ENCODE peak calls at places on chromosomes 16 and 17, in seven cellular contexts. G, X, M, P, K, L and F are unnamed samples.

GRCh38 chr17:8038954-8039610 is at the start of gene ALOX15B:
- DNase-seq in L (no peak), X (no peak), P (no peak), G (no peak), K (peak; percentile 81), M (no peak), F (no peak)

GRCh38 chr17:73628642-73629552 is 15.3 kb downstream of the SDK2 start:
- DNase-seq in K (no peak), M (peak; percentile 60), X (peak; percentile 56), L (no peak), P (no peak), G (no peak), F (no peak)

GRCh38 chr17:79478051-79478461 is 132.8 kb downstream of the RBFOX3 start:
- DNase-seq in X (no peak), M (peak; percentile 6), G (no peak), L (no peak), P (no peak), K (no peak), F (no peak)

GRCh38 chr16:84308120-84308519 is 13.4 kb downstream of the WFDC1 start:
- DNase-seq in P (peak; percentile 49), M (peak; percentile 35), K (peak; percentile 78), G (no peak), L (peak; percentile 51), X (peak; percentile 75), F (peak; percentile 34)

GRCh38 chr16:79618712-79619050 is 18.1 kb upstream of the MAF start:
- DNase-seq in L (no peak), P (no peak), M (no peak), X (no peak), K (no peak), G (no peak), F (no peak)

GRCh38 chr17:27217631-27218030 is 76.3 kb upstream of the WSB1 start:
- DNase-seq in K (no peak), M (peak; percentile 18), G (no peak), P (no peak), X (no peak), L (no peak), F (no peak)

GRCh38 chr17:74220966-74221814 is 7.8 kb downstream of the TTYH2 start:
- DNase-seq in K (no peak), M (no peak), P (no peak), X (no peak), L (no peak), G (no peak), F (no peak)

GRCh38 chr17:76700627-76701470 is 9.9 kb downstream of the MXRA7 start:
- DNase-seq in M (peak; percentile 95), K (no peak), P (no peak), L (peak; percentile 94), G (no peak), X (peak; percentile 46), F (peak; percentile 93)

GRCh38 chr16:70676571-70677498 is 9.0 kb downstream of the MTSS2 start:
- DNase-seq in X (peak; percentile 47), L (no peak), K (no peak), M (no peak), G (no peak), P (no peak), F (no peak)

GRCh38 chr16:66262253-66263167 is 104.0 kb upstream of the CDH5 start:
- DNase-seq in X (no peak), M (no peak), G (no peak), K (no peak), P (no peak), L (peak; percentile 59), F (peak; percentile 57)

GRCh38 chr16:22092143-22092933 is at the start of gene VWA3A:
- DNase-seq in X (peak; percentile 94), P (peak; percentile 42), L (peak; percentile 75), K (peak; percentile 73), G (no peak), M (peak; percentile 93), F (peak; percentile 64)

GRCh38 chr17:11418367-11418766 is 177.4 kb downstream of the SHISA6 start:
- DNase-seq in G (no peak), K (no peak), X (no peak), M (no peak), P (no peak), L (no peak), F (no peak)

GRCh38 chr16:65118866-65119265 is 3.0 kb downstream of the CDH11 start:
- DNase-seq in X (no peak), P (no peak), K (no peak), L (peak; percentile 32), M (no peak), G (no peak), F (peak; percentile 34)

GRCh38 chr16:65120811-65121721 is 797 bp downstream of the CDH11 start:
- DNase-seq in P (no peak), K (peak; percentile 46), M (no peak), L (peak; percentile 50), X (peak; percentile 53), G (no peak), F (peak; percentile 37)

GRCh38 chr16:65121870-65122723 is at the start of gene CDH11:
- DNase-seq in M (no peak), L (peak; percentile 92), K (peak; percentile 70), X (peak; percentile 81), P (peak; percentile 88), G (no peak), F (peak; percentile 82)

GRCh38 chr16:65117701-65118448 is 4.0 kb downstream of the CDH11 start:
- DNase-seq in G (no peak), K (peak; percentile 76), X (peak; percentile 88), L (peak; percentile 89), M (peak; percentile 65), P (peak; percentile 63), F (peak; percentile 90)

DNA sequence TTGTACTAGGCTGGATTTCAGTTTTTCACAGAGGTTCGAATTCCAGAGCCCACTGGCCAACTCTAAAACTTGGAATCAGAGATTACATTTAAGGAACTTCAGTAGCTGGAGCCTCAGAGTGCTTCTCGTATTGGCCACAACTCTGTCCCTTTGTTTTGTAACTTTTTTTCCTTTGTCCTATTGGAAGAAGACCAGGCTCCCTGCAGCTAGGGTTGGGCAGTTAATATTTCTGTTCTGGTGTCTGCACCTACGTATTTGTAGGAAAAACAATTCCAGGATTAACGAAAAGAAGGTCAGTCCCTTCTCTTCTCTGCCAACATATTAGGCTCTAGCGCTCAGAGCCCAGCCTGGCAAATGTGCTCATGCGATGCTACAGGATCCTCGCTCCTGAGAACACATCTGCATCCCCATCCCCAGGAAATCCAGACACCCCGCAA is 1.9 kb downstream of the CDH11 start:
- DNase-seq in P (peak; percentile 48), L (peak; percentile 73), K (no peak), G (no peak), M (no peak), X (peak; percentile 54), F (peak; percentile 76)
- H3K4ac ChIP-seq in P (no peak overlapping the region), L (peak overlapping the region; percentile 66), K (no peak overlapping the region), G (no peak overlapping the region), M (peak overlapping the region; percentile 98), X (no peak overlapping the region), F (peak overlapping the region; percentile 74)

DNA sequence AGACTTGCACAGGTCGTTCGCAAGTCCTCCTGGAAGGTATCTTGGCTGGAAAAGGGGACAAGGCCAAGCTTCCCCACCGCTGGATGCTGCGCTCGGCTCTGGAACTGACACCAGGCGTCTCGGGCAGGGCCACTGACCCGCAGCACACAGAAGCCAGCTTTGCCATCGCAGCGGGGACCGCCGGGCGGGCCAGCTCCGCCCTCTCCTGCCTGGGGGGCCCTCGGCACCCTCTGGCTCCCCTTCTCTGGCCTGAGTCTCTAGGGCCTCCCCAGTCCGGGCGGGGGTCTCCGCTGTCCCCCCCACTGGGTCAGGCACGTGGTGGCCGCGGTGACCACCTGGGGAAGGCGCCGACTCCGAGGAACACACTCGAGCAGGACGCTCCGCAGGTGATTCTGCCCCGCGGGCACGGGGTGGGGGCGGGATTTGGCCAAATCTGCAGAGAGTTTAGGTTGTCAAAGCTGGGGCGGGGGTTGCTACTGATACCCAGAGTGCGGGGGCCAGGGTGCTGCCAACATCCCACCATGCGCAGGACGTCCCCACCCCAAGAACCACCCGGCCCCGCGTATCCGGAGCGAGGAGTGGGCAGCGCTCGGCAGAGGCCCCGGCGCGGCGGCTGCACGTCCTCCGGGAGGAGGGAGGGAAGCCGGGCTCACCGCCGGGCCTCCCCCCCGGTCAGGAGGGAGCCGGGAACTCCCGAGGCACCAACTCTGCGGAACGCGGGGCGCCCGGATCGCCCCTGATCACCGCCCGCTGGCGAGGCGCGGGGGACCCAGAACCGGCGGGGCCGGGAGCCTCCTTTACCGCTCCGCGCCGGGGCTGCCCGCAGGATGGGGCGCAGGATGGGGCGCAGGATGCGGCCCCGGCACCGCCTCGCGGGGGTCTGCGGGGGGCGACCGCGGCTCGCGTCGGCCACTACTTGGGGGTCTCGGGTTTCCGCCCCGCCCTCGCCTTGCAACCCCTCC is 750 bp upstream of the METRNL start:
- DNase-seq in L (peak; percentile 24), K (no peak), M (peak; percentile 25), G (no peak), P (peak; percentile 42), X (no peak), F (no peak)
- H3K4ac ChIP-seq in L (no peak overlapping the region), K (no peak overlapping the region), M (peak overlapping the region; percentile 21), G (no peak overlapping the region), P (no peak overlapping the region), X (no peak overlapping the region), F (no peak overlapping the region)

GRCh38 chr16:12723681-12724080 is 80.0 kb downstream of the CPPED1 start:
- DNase-seq in X (no peak), G (no peak), P (no peak), L (no peak), K (no peak), M (no peak), F (no peak)
- H3K4ac ChIP-seq in X (no peak overlapping the region), G (no peak overlapping the region), P (no peak overlapping the region), L (no peak overlapping the region), K (no peak overlapping the region), M (no peak overlapping the region), F (no peak overlapping the region)

GRCh38 chr17:1896243-1897163 is 66.7 kb downstream of the RPA1 start:
- DNase-seq in L (no peak), K (no peak), X (no peak), G (no peak), P (no peak), M (no peak), F (no peak)
- H3K4ac ChIP-seq in L (no peak overlapping the region), K (no peak overlapping the region), X (no peak overlapping the region), G (no peak overlapping the region), P (no peak overlapping the region), M (no peak overlapping the region), F (no peak overlapping the region)

DNA sequence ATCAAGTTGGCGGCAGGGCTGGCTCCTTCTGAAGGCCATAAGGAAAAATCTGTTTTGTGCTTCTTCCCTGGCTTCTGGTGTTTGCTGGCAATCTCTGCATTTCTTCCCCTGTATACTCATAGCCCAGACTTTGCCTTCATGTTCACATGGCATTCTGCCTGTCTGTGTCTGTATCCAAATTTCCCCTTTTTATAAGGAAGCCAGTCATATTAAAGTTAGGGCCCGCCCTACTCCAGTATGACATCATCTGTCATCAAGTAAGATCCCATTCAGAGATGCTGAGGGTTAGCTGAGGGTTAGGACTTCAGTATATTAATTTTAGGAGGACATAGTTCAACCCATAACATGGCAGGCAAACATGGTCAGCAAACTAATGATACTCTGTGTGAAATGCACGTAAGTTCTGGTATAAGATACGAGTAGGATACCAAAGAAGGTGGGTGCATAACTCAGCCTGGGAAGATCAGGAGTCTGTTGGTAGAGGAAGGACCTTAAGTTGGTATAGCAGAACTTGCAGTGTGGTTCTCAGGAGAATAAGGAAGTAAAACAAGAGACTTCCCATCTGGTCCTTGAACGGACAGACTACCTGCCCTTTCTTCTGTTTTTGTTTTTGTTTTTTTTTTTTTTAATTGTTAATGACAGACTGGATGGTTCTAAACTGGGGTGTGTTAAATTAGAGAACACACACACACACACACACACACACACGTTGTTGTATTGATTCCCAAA is 13.9 kb downstream of the MAP2K6 start:
- DNase-seq in K (no peak), L (no peak), X (no peak), M (peak; percentile 14), G (no peak), P (no peak), F (no peak)
- H3K4ac ChIP-seq in K (no peak overlapping the region), L (no peak overlapping the region), X (no peak overlapping the region), M (no peak overlapping the region), G (no peak overlapping the region), P (no peak overlapping the region), F (no peak overlapping the region)

GRCh38 chr16:89905511-89906140 is 13.0 kb upstream of the MC1R start:
- DNase-seq in P (no peak), G (no peak), M (peak; percentile 48), X (no peak), L (peak; percentile 24), K (no peak), F (no peak)
- H3K4ac ChIP-seq in P (no peak overlapping the region), G (no peak overlapping the region), M (no peak overlapping the region), X (no peak overlapping the region), L (no peak overlapping the region), K (no peak overlapping the region), F (no peak overlapping the region)